ENCODE peak calls at places on chromosomes 11 and 22, in four cellular contexts. F is H1, S is K562, G is GM12878. O is an unnamed sample.

GRCh38 chr22:30877662-30878515 is 90.7 kb downstream of the MORC2 start:
- DNase-seq in G (no peak), S (no peak), F (no peak), O (no peak)

GRCh38 chr22:43449205-43449830 is 37.5 kb downstream of the MPPED1 start:
- DNase-seq in S (peak), G (no peak), F (peak), O (no peak)

GRCh38 chr22:30947821-30948454 is 20.6 kb downstream of the MORC2 start:
- DNase-seq in G (no peak), S (peak), F (no peak), O (peak)

GRCh38 chr11:45180888-45181594 is 34.6 kb downstream of the PRDM11 start:
- DNase-seq in S (peak), G (no peak), F (no peak), O (no peak)

GRCh38 chr11:66868726-66869291 is 11.9 kb downstream of the LRFN4 start:
- DNase-seq in F (no peak), S (peak), G (peak), O (peak)

GRCh38 chr11:62538470-62539237 is 8.0 kb downstream of the AHNAK start:
- DNase-seq in F (no peak), G (no peak), S (no peak), O (no peak)

GRCh38 chr11:47592970-47593369 is 1.2 kb downstream of the C1QTNF4 start:
- DNase-seq in G (no peak), F (no peak), S (no peak), O (no peak)

GRCh38 chr11:57668467-57668890 is 565 bp downstream of the ZDHHC5 start:
- DNase-seq in F (no peak), S (peak), G (no peak), O (no peak)

GRCh38 chr11:11179239-11179638 is 173.8 kb downstream of the CSNK2A3 start:
- DNase-seq in G (no peak), F (no peak), S (no peak), O (no peak)

GRCh38 chr11:103257360-103257759 is 148.1 kb downstream of the DYNC2H1 start:
- DNase-seq in S (no peak), G (no peak), F (no peak), O (peak)

GRCh38 chr11:11291432-11292015 is 61.5 kb downstream of the CSNK2A3 start:
- DNase-seq in G (no peak), F (no peak), S (no peak), O (peak)

GRCh38 chr22:49992921-49993648 is 19.5 kb downstream of the IL17REL start:
- DNase-seq in S (peak), F (no peak), G (no peak), O (peak)

GRCh38 chr11:78376858-78377257 is 40.8 kb downstream of the GAB2 start:
- DNase-seq in F (no peak), G (no peak), S (no peak), O (no peak)

GRCh38 chr22:24486501-24486921 is 8.6 kb upstream of the UPB1 start:
- DNase-seq in G (no peak), F (no peak), S (no peak), O (peak)

GRCh38 chr11:66338276-66339162 is 2.3 kb upstream of the RIN1 start:
- DNase-seq in F (no peak), G (no peak), S (no peak), O (no peak)

GRCh38 chr22:44312766-44313165 is at the start of gene SHISAL1:
- DNase-seq in F (no peak), G (no peak), S (no peak), O (no peak)

GRCh38 chr22:49532831-49533802 is 294.6 kb downstream of the BRD1 start:
- DNase-seq in G (no peak), S (no peak), F (no peak), O (no peak)

GRCh38 chr11:17828311-17828751 is 93.8 kb downstream of the KCNC1 start:
- DNase-seq in G (no peak), S (no peak), F (no peak), O (no peak)

GRCh38 chr22:20810645-20811044 is 36.7 kb downstream of the SERPIND1 start:
- DNase-seq in F (no peak), G (no peak), S (no peak), O (no peak)

GRCh38 chr22:44456661-44457412 is 41.2 kb downstream of the RTL6 start:
- DNase-seq in F (no peak), S (no peak), G (no peak), O (no peak)

GRCh38 chr11:10938231-10938630 is 80.4 kb upstream of the ZBED5 start:
- DNase-seq in F (no peak), S (no peak), G (no peak), O (no peak)

GRCh38 chr11:111541209-111542061 is 915 bp downstream of the LAYN start:
- DNase-seq in G (no peak), S (no peak), F (no peak), O (no peak)

GRCh38 chr11:15927196-15927865 is 429.0 kb downstream of the SOX6 start:
- DNase-seq in S (no peak), G (no peak), F (no peak), O (no peak)

GRCh38 chr22:36258750-36259619 is 6.1 kb downstream of the APOL1 start:
- DNase-seq in S (peak), G (no peak), F (no peak), O (no peak)

GRCh38 chr11:54832676-54833075 is 126.0 kb downstream of the OR4A5 start:
- DNase-seq in G (no peak), S (no peak), F (no peak), O (no peak)

GRCh38 chr22:45083659-45084305 is 74.0 kb upstream of the PHF21B start:
- DNase-seq in S (no peak), G (no peak), F (no peak), O (no peak)

GRCh38 chr11:1835671-1836010 is 851 bp downstream of the SYT8 start:
- DNase-seq in G (no peak), F (no peak), S (no peak), O (no peak)

GRCh38 chr22:41831383-41831782 is 1.5 kb upstream of the SREBF2 start:
- DNase-seq in F (no peak), G (no peak), S (no peak), O (no peak)

GRCh38 chr22:46076651-46077339 is 73.5 kb upstream of the PPARA start:
- DNase-seq in S (no peak), F (no peak), G (no peak), O (no peak)

DNA sequence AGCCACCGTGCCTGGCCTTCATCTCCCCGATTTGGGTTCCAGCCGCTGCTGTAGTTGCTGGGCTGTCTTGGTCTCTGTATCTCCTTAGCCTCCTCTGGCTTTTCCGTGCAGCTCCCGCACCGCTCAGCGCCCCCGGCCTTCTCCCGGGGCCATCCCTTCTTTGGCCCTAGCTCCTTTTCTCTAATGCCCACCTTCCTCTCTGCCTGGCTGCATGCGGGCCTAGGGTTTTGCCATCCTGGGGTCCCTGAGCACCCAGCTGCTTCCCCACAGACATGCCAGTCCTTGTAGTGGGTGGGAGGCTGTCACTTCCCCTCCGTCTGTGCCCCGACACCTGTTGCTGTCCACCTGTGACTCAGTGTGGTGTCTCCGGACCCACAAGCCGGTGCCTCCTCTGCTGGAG is 36.4 kb downstream of the KCNJ4 start:
- DNase-seq in G (no peak), S (no peak), F (no peak), O (no peak)
- TF ChIP-seq HDAC6 in G (no peak), S (no peak), F (no peak), O (no peak)

DNA sequence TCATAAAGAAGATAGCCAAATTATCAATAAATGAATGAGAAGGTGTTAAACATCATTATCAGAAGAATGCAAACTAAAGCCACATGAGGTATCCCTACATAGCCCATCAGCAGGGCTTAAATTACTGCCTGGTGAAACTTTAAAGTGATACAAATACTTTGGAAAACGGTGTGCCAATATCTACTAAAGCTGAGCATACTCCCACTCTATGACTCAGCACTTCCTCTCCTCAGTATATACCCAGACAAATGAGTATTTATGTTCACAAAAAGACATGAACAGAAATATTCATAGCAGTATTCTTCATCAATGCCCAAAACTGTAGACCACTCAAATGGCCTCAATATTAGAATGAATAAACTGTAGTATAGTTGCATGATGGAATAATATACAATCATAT is 284.6 kb upstream of the ZC3H12C start:
- DNase-seq in F (no peak), G (no peak), S (peak), O (no peak)
- TF ChIP-seq HDAC6 in F (no peak), G (no peak), S (no peak), O (no peak)

DNA sequence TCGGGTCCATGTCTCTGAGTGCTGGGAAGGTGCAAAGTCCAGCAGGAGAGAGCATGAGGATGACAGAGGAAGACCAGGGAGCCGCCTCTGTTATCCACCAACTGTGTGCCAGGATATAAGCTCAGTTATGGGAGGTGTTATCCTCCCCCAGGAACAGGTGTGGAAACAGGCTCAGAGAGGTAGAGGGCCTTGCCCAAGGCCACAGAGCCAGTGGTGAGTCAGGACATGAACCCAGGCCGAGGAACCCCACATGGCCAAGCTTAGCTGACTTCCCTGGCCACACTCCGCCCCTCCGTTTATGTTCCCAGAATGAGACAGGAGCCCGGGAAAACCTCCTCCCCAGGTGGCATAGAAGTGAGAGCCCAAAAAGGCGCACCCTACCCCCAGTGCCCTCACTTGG is 50.3 kb downstream of the ISX start:
- DNase-seq in G (no peak), F (no peak), S (no peak), O (no peak)
- TF ChIP-seq HDAC6 in G (no peak), F (no peak), S (no peak), O (no peak)

GRCh38 chr22:38266120-38266519 is 6.7 kb downstream of the TMEM184B start:
- DNase-seq in G (no peak), S (peak), F (no peak), O (no peak)

GRCh38 chr22:38270091-38270972 is 2.5 kb downstream of the TMEM184B start:
- DNase-seq in F (no peak), S (no peak), G (no peak), O (no peak)

GRCh38 chr22:38264322-38264843 is 8.4 kb downstream of the TMEM184B start:
- DNase-seq in S (no peak), G (no peak), F (no peak), O (no peak)

GRCh38 chr22:38269466-38269865 is 3.3 kb downstream of the TMEM184B start:
- DNase-seq in S (no peak), G (no peak), F (no peak), O (no peak)

DNA sequence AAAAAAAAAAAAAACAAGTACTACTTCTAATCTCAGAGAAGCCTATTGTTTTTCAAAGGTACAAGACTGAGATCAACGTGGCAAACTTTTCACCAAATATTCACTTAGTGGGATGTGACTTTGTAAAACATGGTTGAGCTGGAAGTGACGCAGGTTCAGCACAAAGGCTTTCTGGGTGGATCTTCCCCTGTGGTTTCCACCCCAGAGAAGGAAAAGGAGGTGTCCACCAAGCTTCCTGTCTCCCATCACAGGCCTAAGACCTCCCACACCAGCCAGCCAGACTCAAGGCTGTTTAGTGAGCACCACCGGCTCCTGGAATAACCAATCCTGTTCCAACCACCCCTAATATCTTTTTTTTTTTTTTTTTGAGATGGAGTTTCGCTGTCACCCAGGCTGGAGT is 5.7 kb downstream of the TMEM184B start:
- DNase-seq in S (peak), G (no peak), F (no peak), O (no peak)
- TF ChIP-seq HDAC6 in S (no peak), G (no peak), F (no peak), O (no peak)

GRCh38 chr11:134228625-134229024 is 4.2 kb downstream of the VPS26B start:
- DNase-seq in F (no peak), S (no peak), G (peak), O (no peak)
- TF ChIP-seq HDAC6 in F (no peak), S (no peak), G (no peak), O (no peak)

DNA sequence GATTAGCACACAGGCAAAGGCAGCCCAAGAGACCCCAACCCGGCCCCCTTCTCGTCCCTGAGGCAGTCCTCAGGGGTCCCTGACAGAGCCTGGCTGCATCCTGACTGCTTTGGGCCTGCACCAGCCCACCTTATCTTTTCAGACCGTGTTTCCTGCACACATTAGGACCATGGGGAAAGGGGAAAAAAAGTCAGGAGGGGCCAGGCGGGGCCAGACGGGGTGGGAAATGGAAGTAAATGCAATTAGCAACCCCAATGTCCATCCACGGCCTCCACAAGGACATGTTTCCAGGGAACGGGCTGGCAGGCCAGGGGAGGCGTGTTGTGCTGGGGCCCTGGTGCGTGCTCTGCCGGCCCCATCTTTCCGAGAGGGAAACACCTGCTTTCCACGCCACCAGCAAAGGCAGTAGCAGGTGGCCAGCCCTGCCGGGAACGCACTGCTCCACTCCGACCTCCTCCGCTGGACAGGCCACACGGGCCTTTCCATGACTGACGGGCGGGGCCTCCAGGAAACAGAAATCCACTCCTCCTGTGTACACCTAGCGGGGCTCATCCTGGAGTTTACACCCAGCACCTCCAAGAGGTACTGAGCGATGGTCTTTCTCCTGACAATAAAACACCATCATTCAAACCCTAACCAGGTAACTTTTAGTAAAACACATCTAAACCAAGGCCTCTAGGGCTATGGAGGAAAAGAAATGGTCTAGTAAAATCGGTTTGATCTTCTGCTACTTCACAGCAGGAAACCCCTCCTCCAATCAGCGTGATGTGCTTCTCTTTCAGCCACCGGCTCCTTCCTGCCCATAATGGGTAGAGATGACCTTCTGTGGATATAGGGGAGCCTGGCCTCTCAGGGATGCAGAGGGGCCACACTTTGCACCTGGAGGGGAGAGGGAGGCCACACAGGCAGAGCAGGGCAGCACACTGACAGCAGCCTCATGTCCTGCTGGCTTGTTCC is 7.2 kb downstream of the EHD1 start:
- DNase-seq in S (no peak), G (no peak), F (no peak), O (no peak)
- TF ChIP-seq HDAC6 in S (no peak), G (no peak), F (no peak), O (no peak)

DNA sequence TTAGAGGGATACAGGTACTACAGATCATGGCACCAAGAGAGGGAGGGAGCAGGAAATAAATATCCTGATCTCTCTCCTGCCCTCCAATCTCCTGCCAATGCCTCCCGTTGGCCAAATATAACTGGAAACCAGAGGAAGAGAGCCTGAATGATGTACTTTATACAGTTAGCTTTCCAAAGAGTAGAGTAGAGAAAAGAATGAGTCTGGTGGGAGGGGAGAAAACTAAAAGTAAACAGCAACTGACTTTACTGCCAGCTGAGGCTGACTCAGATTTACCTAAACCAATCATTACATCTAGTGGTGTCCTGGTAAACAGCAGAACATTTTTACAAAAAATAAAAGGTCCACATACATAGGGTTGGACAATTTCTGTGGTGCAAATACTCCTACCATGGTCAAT is 5.1 kb downstream of the MPZL3 start:
- DNase-seq in S (no peak), F (no peak), G (no peak), O (peak)
- TF ChIP-seq HDAC6 in S (no peak), F (no peak), G (no peak), O (no peak)

DNA sequence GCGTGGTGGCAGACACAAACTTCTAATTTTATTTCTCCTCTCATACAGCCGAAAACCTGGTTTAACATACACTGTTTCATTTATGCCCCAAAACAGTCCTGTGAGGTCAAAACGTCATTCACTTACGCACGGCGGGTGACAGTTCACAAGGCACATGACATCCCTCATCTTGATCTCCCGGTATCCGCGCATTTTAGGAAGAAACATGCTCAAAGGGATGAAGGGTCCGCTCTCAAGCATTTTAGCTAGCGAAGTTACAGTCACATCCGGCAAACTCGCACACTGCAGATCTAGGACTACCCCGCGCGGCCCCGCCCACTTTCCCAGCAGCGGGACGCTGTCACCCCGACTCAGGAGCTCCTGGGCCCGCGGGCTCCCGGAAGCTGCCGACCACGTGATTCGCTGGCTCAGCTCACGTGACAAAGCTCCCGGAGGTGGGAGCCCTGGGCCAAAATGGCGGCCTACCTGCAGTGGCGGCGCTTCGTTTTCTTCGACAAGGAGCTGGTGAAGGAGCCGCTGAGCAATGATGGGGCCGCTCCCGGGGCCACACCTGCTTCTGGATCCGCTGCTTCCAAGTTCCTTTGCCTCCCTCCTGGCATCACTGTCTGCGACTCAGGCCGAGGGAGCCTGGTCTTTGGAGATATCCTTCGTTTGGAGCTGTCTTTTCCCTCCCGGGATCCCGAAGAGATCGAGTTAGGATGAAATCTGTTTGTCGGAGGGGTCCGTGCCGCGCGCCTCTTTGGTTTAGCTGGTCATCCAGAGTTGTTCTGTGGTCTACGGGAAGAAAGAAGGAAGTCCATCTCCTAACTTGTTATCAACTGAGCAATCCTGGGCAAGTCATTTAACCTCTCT is at the start of gene VPS11:
- DNase-seq in F (peak), G (peak), S (peak), O (peak)
- TF ChIP-seq HDAC6 in F (no peak), G (no peak), S (no peak), O (no peak)

GRCh38 chr22:27438271-27438980 is 363.1 kb downstream of the MN1 start:
- DNase-seq in F (no peak), S (no peak), G (no peak), O (no peak)

GRCh38 chr22:27439131-27439530 is 362.4 kb downstream of the MN1 start:
- DNase-seq in F (no peak), G (no peak), S (no peak), O (no peak)

GRCh38 chr22:27436591-27436990 is 365.0 kb downstream of the MN1 start:
- DNase-seq in F (no peak), S (no peak), G (no peak), O (no peak)

GRCh38 chr22:27435839-27436581 is 365.5 kb downstream of the MN1 start:
- DNase-seq in S (no peak), G (no peak), F (no peak), O (no peak)

DNA sequence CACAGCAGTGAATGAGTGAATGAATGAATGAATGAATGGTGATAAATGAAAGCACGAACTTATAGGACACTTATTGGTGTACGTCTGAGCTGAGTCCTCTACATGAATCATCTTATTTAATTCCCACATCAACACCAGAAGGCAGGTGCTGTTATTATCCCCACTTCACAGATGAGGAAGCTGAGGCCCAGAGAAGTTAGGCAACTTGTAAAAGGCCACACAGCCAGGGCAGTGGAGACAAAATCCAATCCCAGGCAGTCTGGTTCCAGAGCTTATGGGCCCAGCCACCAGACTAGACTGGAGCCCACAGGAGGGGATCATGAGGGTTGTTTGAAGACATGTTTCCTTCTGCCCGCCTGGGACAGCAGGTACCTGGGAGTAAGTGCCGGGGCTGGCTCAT is 364.0 kb downstream of the MN1 start:
- DNase-seq in G (no peak), S (no peak), F (no peak), O (no peak)
- TF ChIP-seq HDAC6 in G (no peak), S (no peak), F (no peak), O (no peak)